ENCODE peak calls at places on chromosomes 12 and 14, in six cellular contexts. One of them, this sample, is unnamed.

GRCh38 chr12:116595186-116595585 is 36.0 kb downstream of the MAP1LC3B2 start:
- DNase-seq in H9: no peak
- DNase-seq in H1: no peak
- DNase-seq in mesendoderm: no peak
- DNase-seq in mesenchymal stem cell: no peak
- DNase-seq in IMR-90: no peak
- DNase-seq in this sample: no peak

GRCh38 chr14:101029668-101030290 is 126.3 kb upstream of the RTL1 start:
- DNase-seq in H9: no peak
- DNase-seq in H1: no peak
- DNase-seq in mesendoderm: no peak
- DNase-seq in mesenchymal stem cell: no peak
- DNase-seq in IMR-90: no peak
- DNase-seq in this sample: no peak

GRCh38 chr12:52778833-52779232 is 1.7 kb upstream of the KRT76 start:
- DNase-seq in H9: no peak
- DNase-seq in H1: no peak
- DNase-seq in mesendoderm: no peak
- DNase-seq in mesenchymal stem cell: no peak
- DNase-seq in IMR-90: no peak
- DNase-seq in this sample: no peak

GRCh38 chr12:104136577-104136976 is 1.4 kb downstream of the NFYB start:
- DNase-seq in H9: no peak
- DNase-seq in H1: no peak
- DNase-seq in mesendoderm: no peak
- DNase-seq in mesenchymal stem cell: peak; percentile 11
- DNase-seq in IMR-90: peak; percentile 67
- DNase-seq in this sample: no peak

GRCh38 chr14:91964724-91965123 is 17.2 kb upstream of the FBLN5 start:
- DNase-seq in H9: no peak
- DNase-seq in H1: no peak
- DNase-seq in mesendoderm: no peak
- DNase-seq in mesenchymal stem cell: no peak
- DNase-seq in IMR-90: no peak
- DNase-seq in this sample: no peak

GRCh38 chr12:13208533-13209278 is 12.2 kb downstream of the EMP1 start:
- DNase-seq in H9: peak; percentile 60
- DNase-seq in H1: peak; percentile 54
- DNase-seq in mesendoderm: peak; percentile 62
- DNase-seq in mesenchymal stem cell: peak; percentile 79
- DNase-seq in IMR-90: peak; percentile 53
- DNase-seq in this sample: no peak

GRCh38 chr12:29519585-29520182 is 22.2 kb upstream of the OVCH1 start:
- DNase-seq in H9: no peak
- DNase-seq in H1: no peak
- DNase-seq in mesendoderm: peak; percentile 38
- DNase-seq in mesenchymal stem cell: peak; percentile 65
- DNase-seq in IMR-90: peak; percentile 68
- DNase-seq in this sample: peak; percentile 11

GRCh38 chr14:85527458-85527857 is 2.5 kb upstream of the FLRT2 start:
- DNase-seq in H9: no peak
- DNase-seq in H1: no peak
- DNase-seq in mesendoderm: no peak
- DNase-seq in mesenchymal stem cell: peak; percentile 18
- DNase-seq in IMR-90: no peak
- DNase-seq in this sample: no peak

GRCh38 chr12:64672925-64673409 is 62.7 kb downstream of the RASSF3 start:
- DNase-seq in H9: no peak
- DNase-seq in H1: no peak
- DNase-seq in mesendoderm: no peak
- DNase-seq in mesenchymal stem cell: peak; percentile 51
- DNase-seq in IMR-90: peak; percentile 66
- DNase-seq in this sample: no peak

GRCh38 chr14:53956427-53957201 is at the start of gene BMP4:
- DNase-seq in H9: peak; percentile 95
- DNase-seq in H1: peak; percentile 92
- DNase-seq in mesendoderm: peak; percentile 96
- DNase-seq in mesenchymal stem cell: peak; percentile 85
- DNase-seq in IMR-90: peak; percentile 30
- DNase-seq in this sample: no peak

GRCh38 chr14:58133739-58134138 is 18.3 kb downstream of the ARMH4 start:
- DNase-seq in H9: no peak
- DNase-seq in H1: no peak
- DNase-seq in mesendoderm: peak; percentile 61
- DNase-seq in mesenchymal stem cell: peak; percentile 6
- DNase-seq in IMR-90: peak; percentile 85
- DNase-seq in this sample: no peak

GRCh38 chr14:29858299-29858698 is 69.3 kb downstream of the PRKD1 start:
- DNase-seq in H9: no peak
- DNase-seq in H1: no peak
- DNase-seq in mesendoderm: no peak
- DNase-seq in mesenchymal stem cell: no peak
- DNase-seq in IMR-90: no peak
- DNase-seq in this sample: no peak

GRCh38 chr12:111352300-111352993 is 16.4 kb downstream of the PHETA1 start:
- DNase-seq in H9: no peak
- DNase-seq in H1: no peak
- DNase-seq in mesendoderm: no peak
- DNase-seq in mesenchymal stem cell: peak; percentile 8
- DNase-seq in IMR-90: no peak
- DNase-seq in this sample: no peak
- H2BK15ac ChIP-seq in H9: no peak overlapping the region
- H2BK15ac ChIP-seq in H1: no peak overlapping the region
- H2BK15ac ChIP-seq in mesendoderm: no peak overlapping the region
- H2BK15ac ChIP-seq in mesenchymal stem cell: no peak overlapping the region
- H2BK15ac ChIP-seq in IMR-90: no peak overlapping the region
- H2BK15ac ChIP-seq in this sample: no peak overlapping the region

DNA sequence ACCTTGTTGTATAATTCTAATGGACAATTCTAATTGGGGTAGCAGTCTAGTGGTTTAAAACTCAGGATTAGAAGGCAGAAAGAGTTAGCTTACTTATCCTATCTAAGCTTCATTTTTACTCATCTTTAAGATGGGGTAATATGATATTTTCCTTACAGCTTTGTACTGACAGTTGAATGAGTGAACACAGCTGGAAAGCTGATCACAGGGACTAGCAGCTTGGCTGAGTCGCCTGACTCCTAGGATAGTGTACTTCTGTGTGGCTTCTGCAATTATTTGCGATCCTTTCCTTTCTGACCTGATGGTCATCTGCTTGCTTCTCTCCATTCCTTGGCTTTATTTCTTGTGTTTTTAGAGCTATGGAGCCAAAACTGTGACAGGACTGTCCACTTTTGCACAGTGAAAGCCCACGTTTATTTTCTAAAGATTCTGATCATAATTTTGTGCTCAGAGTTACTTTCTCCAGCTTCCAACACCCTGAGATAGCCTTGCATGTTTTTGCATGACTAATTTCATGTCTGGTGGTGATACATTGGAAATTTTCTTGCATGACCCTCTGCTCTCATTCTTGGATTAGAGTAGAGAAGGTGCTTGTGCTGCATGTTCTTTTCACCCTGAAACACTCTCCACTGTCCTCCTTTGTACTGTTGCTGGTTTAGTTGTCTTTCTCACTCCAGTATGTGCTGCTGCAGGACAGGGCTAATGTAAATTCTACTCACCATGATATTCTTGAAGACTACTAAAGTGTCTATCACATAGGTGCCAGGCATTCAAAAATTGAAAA is 377.0 kb upstream of the ATP2B1 start:
- DNase-seq in H9: no peak
- DNase-seq in H1: no peak
- DNase-seq in mesendoderm: no peak
- DNase-seq in mesenchymal stem cell: peak; percentile 49
- DNase-seq in IMR-90: peak; percentile 82
- DNase-seq in this sample: no peak
- H2BK5ac ChIP-seq in H9: no peak overlapping the region
- H2BK5ac ChIP-seq in H1: no peak overlapping the region
- H2BK5ac ChIP-seq in mesendoderm: no peak overlapping the region
- H2BK5ac ChIP-seq in mesenchymal stem cell: no peak overlapping the region
- H2BK5ac ChIP-seq in IMR-90: peak overlapping the region; percentile 2
- H2BK5ac ChIP-seq in this sample: no peak overlapping the region

DNA sequence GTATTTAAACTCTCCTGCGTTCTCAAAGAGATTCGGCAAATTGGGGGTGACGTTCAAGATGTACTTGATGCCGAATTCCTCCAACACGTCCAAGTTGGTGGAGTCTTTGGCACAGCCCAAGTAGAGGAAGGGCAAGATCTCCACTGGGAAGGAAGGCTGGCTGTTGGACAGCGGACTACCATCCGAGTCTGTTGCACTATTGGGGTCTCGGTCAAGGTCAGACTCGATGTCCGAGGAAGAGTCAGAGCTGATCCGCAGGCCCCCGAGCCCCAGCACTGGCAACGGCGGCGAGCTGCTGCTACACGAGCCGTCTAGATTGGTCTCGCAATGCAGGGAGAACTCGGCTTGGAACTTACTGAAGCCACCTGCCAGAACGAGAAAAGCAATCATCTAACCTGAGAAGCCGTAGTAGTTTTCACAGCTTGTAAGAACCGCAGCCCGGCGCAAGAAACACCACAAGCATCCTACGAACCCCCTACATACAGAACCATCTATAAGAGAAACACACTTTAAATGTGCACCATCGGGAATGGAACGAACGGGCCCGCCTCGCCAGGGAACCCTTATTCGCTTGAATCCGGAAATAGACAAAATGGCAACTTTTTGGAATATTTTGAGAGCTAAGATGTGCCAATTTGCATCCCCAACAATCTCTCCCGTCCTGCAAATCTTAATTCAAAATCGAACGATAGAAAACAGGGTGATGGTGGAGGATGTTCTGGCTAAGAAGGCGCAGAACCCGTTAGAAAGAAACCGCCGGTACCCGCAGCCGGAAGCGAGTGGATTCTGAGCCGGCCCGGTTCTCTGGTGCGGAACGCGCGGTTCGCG is 1.4 kb downstream of the DUSP6 start:
- DNase-seq in H9: no peak
- DNase-seq in H1: no peak
- DNase-seq in mesendoderm: peak; percentile 23
- DNase-seq in mesenchymal stem cell: peak; percentile 42
- DNase-seq in IMR-90: no peak
- DNase-seq in this sample: no peak
- H3K4ac ChIP-seq in H9: no peak overlapping the region
- H3K4ac ChIP-seq in H1: no peak overlapping the region
- H3K4ac ChIP-seq in mesendoderm: peak overlapping the region; percentile 89
- H3K4ac ChIP-seq in mesenchymal stem cell: peak overlapping the region; percentile 90
- H3K4ac ChIP-seq in IMR-90: peak overlapping the region; percentile 92
- H3K4ac ChIP-seq in this sample: no peak overlapping the region

DNA sequence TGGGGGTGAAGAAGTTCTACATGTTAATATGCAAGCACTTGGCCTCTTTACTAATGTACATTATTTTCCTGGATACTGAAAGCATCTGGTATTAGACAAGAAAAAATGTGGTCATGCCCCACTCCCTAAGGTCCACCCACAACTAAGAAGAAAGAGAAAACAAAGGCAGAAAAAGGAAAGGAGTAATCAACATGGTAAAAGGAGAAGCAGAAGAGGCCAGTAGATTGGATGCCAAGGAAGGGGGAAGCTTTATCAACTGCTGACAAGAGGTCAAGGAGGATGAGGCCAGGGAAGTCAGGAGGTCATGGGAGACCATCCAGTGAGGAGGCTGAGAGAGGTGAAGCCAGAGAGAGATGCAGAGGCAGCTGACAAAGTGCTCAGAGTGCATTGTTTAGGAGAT is 383.5 kb downstream of the ZFP36L1 start:
- DNase-seq in H9: no peak
- DNase-seq in H1: no peak
- DNase-seq in mesendoderm: no peak
- DNase-seq in mesenchymal stem cell: no peak
- DNase-seq in IMR-90: no peak
- DNase-seq in this sample: no peak
- H2BK15ac ChIP-seq in H9: no peak overlapping the region
- H2BK15ac ChIP-seq in H1: no peak overlapping the region
- H2BK15ac ChIP-seq in mesendoderm: no peak overlapping the region
- H2BK15ac ChIP-seq in mesenchymal stem cell: no peak overlapping the region
- H2BK15ac ChIP-seq in IMR-90: peak overlapping the region; percentile 35
- H2BK15ac ChIP-seq in this sample: no peak overlapping the region

This sample was measured in neuronal stem cell.